ENCODE peak calls at places on chromosomes 7 and 10, in five cellular contexts. Q is A549, W is osteoblast, P is psoas muscle, C is mucosa of descending colon. J is an unnamed sample.

GRCh38 chr10:110176626-110177025 is 30.8 kb upstream of the MXI1 start:
- DNase-seq in W (no peak), C (no peak), P (no peak), Q (no peak), J (no peak)

GRCh38 chr7:48090095-48090805 is 1.2 kb downstream of the UPP1 start:
- DNase-seq in Q (peak; percentile 41), W (peak; percentile 49), P (peak; percentile 66), C (peak; percentile 63), J (no peak)

GRCh38 chr7:148590533-148590932 is at the start of gene C7orf33:
- DNase-seq in W (no peak), P (no peak), Q (no peak), C (no peak), J (no peak)

GRCh38 chr10:42969909-42970308 is 107.0 kb upstream of the RET start:
- DNase-seq in P (no peak), C (no peak), W (peak; percentile 36), Q (no peak), J (peak; percentile 20)

GRCh38 chr10:7337431-7338171 is 73.2 kb downstream of the SFMBT2 start:
- DNase-seq in W (no peak), P (no peak), C (no peak), Q (no peak), J (no peak)

GRCh38 chr7:64533756-64534155 is 29.1 kb downstream of the ZNF680 start:
- DNase-seq in Q (no peak), P (no peak), W (no peak), C (no peak), J (no peak)

GRCh38 chr10:127041561-127041960 is 136.3 kb downstream of the DOCK1 start:
- DNase-seq in W (peak; percentile 91), P (no peak), C (no peak), Q (no peak), J (no peak)

GRCh38 chr7:75878312-75878768 is 494 bp upstream of the RHBDD2 start:
- DNase-seq in C (no peak), W (peak; percentile 49), P (no peak), Q (no peak), J (no peak)

GRCh38 chr10:101777085-101777856 is 1.4 kb upstream of the FGF8 start:
- DNase-seq in Q (no peak), P (no peak), W (peak; percentile 65), C (peak; percentile 9), J (no peak)

GRCh38 chr7:10128748-10129147 is 844.9 kb upstream of the PHF14 start:
- DNase-seq in C (no peak), W (no peak), P (no peak), Q (no peak), J (no peak)

GRCh38 chr7:134058980-134059379 is 68.2 kb upstream of the LRGUK start:
- DNase-seq in Q (no peak), W (no peak), P (no peak), C (no peak), J (no peak)

GRCh38 chr10:75335983-75336382 is 65.6 kb downstream of the ZNF503 start:
- DNase-seq in C (no peak), Q (no peak), W (no peak), P (no peak), J (no peak)

GRCh38 chr10:83753490-83753889 is 385.8 kb upstream of the GHITM start:
- DNase-seq in P (no peak), C (no peak), W (no peak), Q (no peak), J (no peak)

GRCh38 chr7:140674899-140675701 is 2.4 kb downstream of the ADCK2 start:
- DNase-seq in Q (peak; percentile 60), C (peak; percentile 18), P (no peak), W (peak; percentile 96), J (peak; percentile 29)

GRCh38 chr10:69963178-69963834 is 89.3 kb upstream of the MACROH2A2 start:
- DNase-seq in W (no peak), C (no peak), Q (no peak), P (no peak), J (no peak)

GRCh38 chr10:133334495-133335237 is 2.0 kb downstream of the CALY start:
- DNase-seq in P (peak; percentile 44), Q (peak; percentile 61), W (peak; percentile 91), C (no peak), J (no peak)

GRCh38 chr7:15015545-15016314 is 113.2 kb upstream of the DGKB start:
- DNase-seq in P (no peak), C (peak; percentile 21), Q (peak; percentile 69), W (no peak), J (peak; percentile 24)

GRCh38 chr7:141754939-141755338 is 9.0 kb upstream of the TAS2R3 start:
- DNase-seq in W (no peak), Q (peak; percentile 33), P (no peak), C (no peak), J (no peak)

GRCh38 chr7:88106430-88106829 is 113.4 kb downstream of the SRI start:
- DNase-seq in W (no peak), P (no peak), Q (no peak), C (no peak), J (no peak)

GRCh38 chr10:95260397-95260881 is 30.4 kb downstream of the PDLIM1 start:
- DNase-seq in P (no peak), C (no peak), Q (peak; percentile 84), W (peak; percentile 91), J (peak; percentile 92)

GRCh38 chr7:45147858-45148652 is 9.5 kb upstream of the RAMP3 start:
- DNase-seq in W (peak; percentile 80), Q (no peak), C (no peak), P (peak; percentile 32), J (no peak)

GRCh38 chr7:92875719-92876118 is 39.3 kb upstream of the CDK6 start:
- DNase-seq in P (no peak), Q (no peak), W (peak; percentile 47), C (no peak), J (no peak)

GRCh38 chr7:138618933-138619332 is 82.2 kb downstream of the SVOPL start:
- DNase-seq in C (no peak), Q (no peak), W (no peak), P (no peak), J (no peak)

GRCh38 chr10:17805921-17806577 is 3.1 kb upstream of the MRC1 start:
- DNase-seq in P (no peak), Q (peak; percentile 31), C (no peak), W (no peak), J (no peak)

GRCh38 chr10:126199221-126199998 is 188.9 kb downstream of the ADAM12 start:
- DNase-seq in W (peak; percentile 92), P (no peak), C (no peak), Q (peak; percentile 92), J (peak; percentile 90)

GRCh38 chr7:141203177-141203576 is 129.3 kb downstream of the TMEM178B start:
- DNase-seq in P (no peak), C (no peak), Q (no peak), W (no peak), J (no peak)

GRCh38 chr7:81430761-81431160 is 339.1 kb downstream of the HGF start:
- DNase-seq in W (no peak), C (no peak), P (no peak), Q (no peak), J (no peak)

DNA sequence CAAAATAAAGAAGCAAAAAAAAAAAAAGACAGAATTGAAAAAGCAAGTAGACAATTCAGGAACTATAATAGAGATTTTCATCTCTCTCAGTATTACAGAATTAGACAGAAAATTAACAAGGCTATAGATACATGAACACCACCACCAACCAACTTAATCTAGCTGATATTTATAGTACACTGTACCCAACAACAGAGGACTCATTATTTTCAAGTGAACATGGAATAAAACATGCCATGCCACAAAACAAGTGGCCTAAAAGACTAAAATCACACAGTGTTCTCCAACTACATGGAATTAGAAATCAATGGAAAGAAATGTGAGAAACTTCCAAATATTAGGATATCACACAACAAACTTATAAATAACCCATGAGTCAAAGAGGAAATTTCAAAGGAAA is 9.1 kb downstream of the TMEM168 start:
- DNase-seq in C (no peak), W (no peak), Q (no peak), P (no peak), J (no peak)
- H3K9me3 ChIP-seq in C (no peaks in the 10 kb centered on the region), W (no peaks in the 10 kb centered on the region), Q (no peaks in the 10 kb centered on the region), P (no peaks in the 10 kb centered on the region), J (no peaks in the 10 kb centered on the region)

GRCh38 chr10:112025228-112025627 is 158.3 kb downstream of the GPAM start:
- DNase-seq in P (no peak), C (no peak), W (no peak), Q (no peak), J (no peak)
- H3K9me3 ChIP-seq in P (peaks cover 7% of the 10 kb centered on the region), C (peaks cover 8% of the 10 kb centered on the region), W (peaks cover 3% of the 10 kb centered on the region), Q (no peaks in the 10 kb centered on the region), J (no peaks in the 10 kb centered on the region)

DNA sequence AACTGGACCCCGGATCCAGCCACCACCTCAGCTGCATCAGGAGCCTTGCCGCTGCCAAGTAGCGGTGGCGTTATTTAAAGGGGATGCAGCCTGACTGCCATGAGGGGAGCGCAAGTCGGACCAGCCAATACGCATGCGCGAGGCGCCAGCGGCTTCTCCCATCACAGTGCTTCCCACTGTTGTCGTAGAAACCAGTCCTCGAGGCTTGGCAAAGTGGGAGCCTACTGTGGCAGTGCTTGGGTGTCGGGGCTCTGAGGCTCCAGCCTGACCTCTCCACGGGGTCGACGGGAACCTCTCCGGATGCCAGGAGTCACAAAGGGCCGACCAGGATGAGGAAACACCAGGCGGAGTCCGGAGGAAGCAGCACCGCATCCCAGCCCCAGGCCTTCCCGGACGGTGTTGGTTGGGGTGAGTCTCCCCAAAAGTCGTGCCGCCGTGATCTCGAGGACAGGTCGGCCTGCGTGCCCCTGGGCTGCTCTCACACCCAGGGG is 369.6 kb downstream of the ZNF716 start:
- DNase-seq in C (no peak), W (no peak), Q (no peak), P (no peak), J (no peak)
- H3K9me3 ChIP-seq in C (peaks cover 71% of the 10 kb centered on the region), W (no peaks in the 10 kb centered on the region), Q (no peaks in the 10 kb centered on the region), P (no peaks in the 10 kb centered on the region), J (no peaks in the 10 kb centered on the region)

GRCh38 chr10:824497-824896 is 107.0 kb downstream of the LARP4B start:
- DNase-seq in W (no peak), C (no peak), P (no peak), Q (no peak), J (no peak)
- H3K9me3 ChIP-seq in W (no peaks in the 10 kb centered on the region), C (no peaks in the 10 kb centered on the region), P (no peaks in the 10 kb centered on the region), Q (no peaks in the 10 kb centered on the region), J (no peaks in the 10 kb centered on the region)

DNA sequence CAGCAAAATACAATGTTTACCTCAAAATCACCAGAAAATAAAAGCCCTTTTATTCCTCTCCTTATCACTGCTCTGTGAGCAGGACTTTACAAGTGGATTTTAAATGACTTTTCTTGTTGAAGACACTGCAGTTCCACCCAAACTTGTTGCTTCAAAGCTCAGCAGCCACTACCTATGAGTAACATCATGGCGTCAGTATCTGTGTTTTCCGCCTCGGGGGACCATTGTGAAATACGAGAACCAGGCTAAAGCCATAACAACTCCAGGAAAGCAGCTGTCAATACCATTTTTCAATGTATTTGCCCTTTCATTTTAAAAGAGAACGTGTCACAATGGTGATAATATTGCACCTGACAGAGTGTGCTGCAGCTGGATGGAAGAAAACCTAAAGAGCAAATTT is 284.0 kb upstream of the RNF32 start:
- DNase-seq in P (no peak), C (no peak), W (no peak), Q (no peak), J (no peak)
- H3K9me3 ChIP-seq in P (no peaks in the 10 kb centered on the region), C (no peaks in the 10 kb centered on the region), W (peaks cover 4% of the 10 kb centered on the region), Q (no peaks in the 10 kb centered on the region), J (no peaks in the 10 kb centered on the region)

GRCh38 chr7:158316466-158317031 is 271.1 kb downstream of the PTPRN2 start:
- DNase-seq in C (no peak), W (peak; percentile 60), P (no peak), Q (no peak), J (no peak)
- H3K9me3 ChIP-seq in C (no peaks in the 10 kb centered on the region), W (peaks cover 3% of the 10 kb centered on the region), P (no peaks in the 10 kb centered on the region), Q (no peaks in the 10 kb centered on the region), J (peaks cover 24% of the 10 kb centered on the region)